ENCODE peak calls at places on chromosomes 11 and 22, in seven cellular contexts. G is breast epithelium, S is DND-41, Y is tibial artery, K is upper lobe of left lung, M is BE2C, I is tibial nerve. O is an unnamed sample.
A peak's percentile ranks its signal among the peaks of the same experiment; 100 is the strongest.

GRCh38 chr11:106329273-106330018 is 252.0 kb downstream of the AASDHPPT start:
- DNase-seq in G (no peak), S (no peak), Y (no peak), K (no peak), M (no peak), I (no peak), O (no peak)

GRCh38 chr11:64998141-64998540 is 1.4 kb upstream of the BATF2 start:
- DNase-seq in G (no peak), S (peak; percentile 37), Y (no peak), K (no peak), M (no peak), I (no peak), O (no peak)

GRCh38 chr11:86162257-86162656 is 82.3 kb upstream of the EED start:
- DNase-seq in G (no peak), S (no peak), Y (peak; percentile 54), K (peak; percentile 78), M (peak; percentile 55), I (no peak), O (peak; percentile 89)

GRCh38 chr11:5705688-5706087 is 16.1 kb downstream of the TRIM22 start:
- DNase-seq in G (no peak), S (no peak), Y (no peak), K (no peak), M (no peak), I (no peak), O (no peak)

GRCh38 chr11:3156282-3156660 is 8.8 kb downstream of the OSBPL5 start:
- DNase-seq in G (no peak), S (no peak), Y (peak; percentile 69), K (peak; percentile 50), M (peak; percentile 46), I (no peak), O (no peak)

GRCh38 chr11:33734441-33735165 is 1.6 kb downstream of the CD59 start:
- DNase-seq in G (peak; percentile 60), S (no peak), Y (no peak), K (peak; percentile 82), M (no peak), I (no peak), O (peak; percentile 20)

GRCh38 chr11:86196924-86197323 is 47.6 kb upstream of the EED start:
- DNase-seq in G (no peak), S (no peak), Y (no peak), K (no peak), M (no peak), I (no peak), O (no peak)

GRCh38 chr22:36197601-36198146 is 3.9 kb downstream of the APOL4 start:
- DNase-seq in G (peak; percentile 20), S (peak; percentile 83), Y (no peak), K (no peak), M (no peak), I (no peak), O (no peak)

GRCh38 chr11:119832536-119832935 is 103.5 kb upstream of the NECTIN1 start:
- DNase-seq in G (no peak), S (no peak), Y (no peak), K (peak; percentile 41), M (peak; percentile 81), I (no peak), O (no peak)

GRCh38 chr11:118411523-118411922 is 10.1 kb downstream of the ATP5MG start:
- DNase-seq in G (no peak), S (no peak), Y (no peak), K (no peak), M (no peak), I (no peak), O (no peak)

GRCh38 chr11:70736937-70737640 is 338.8 kb downstream of the CTTN start:
- DNase-seq in G (no peak), S (no peak), Y (no peak), K (no peak), M (no peak), I (no peak), O (no peak)

GRCh38 chr22:43823353-43823908 is 11.3 kb upstream of the EFCAB6 start:
- DNase-seq in G (no peak), S (no peak), Y (no peak), K (peak; percentile 90), M (no peak), I (no peak), O (no peak)

GRCh38 chr11:78453140-78453935 is 35.7 kb upstream of the GAB2 start:
- DNase-seq in G (no peak), S (no peak), Y (no peak), K (no peak), M (no peak), I (no peak), O (no peak)

GRCh38 chr11:20467458-20468185 is 80.1 kb downstream of the PRMT3 start:
- DNase-seq in G (no peak), S (no peak), Y (no peak), K (no peak), M (no peak), I (no peak), O (no peak)

GRCh38 chr11:60130496-60130895 is 42.0 kb downstream of the MS4A2 start:
- DNase-seq in G (no peak), S (peak; percentile 25), Y (no peak), K (no peak), M (no peak), I (no peak), O (peak; percentile 2)
- TF ChIP-seq CTCF in G (no peak), S (peak; percentile 69), Y (no peak), K (no peak), M (peak; percentile 7), I (no peak), O (no peak)

GRCh38 chr11:95739526-95739925 is 50.1 kb downstream of the FAM76B start:
- DNase-seq in G (no peak), S (no peak), Y (no peak), K (no peak), M (peak; percentile 18), I (no peak), O (no peak)

GRCh38 chr11:95734009-95734572 is 55.5 kb downstream of the FAM76B start:
- DNase-seq in G (no peak), S (no peak), Y (no peak), K (no peak), M (no peak), I (no peak), O (no peak)

GRCh38 chr11:95736268-95737208 is 53.0 kb downstream of the FAM76B start:
- DNase-seq in G (no peak), S (no peak), Y (peak; percentile 21), K (no peak), M (no peak), I (no peak), O (no peak)

DNA sequence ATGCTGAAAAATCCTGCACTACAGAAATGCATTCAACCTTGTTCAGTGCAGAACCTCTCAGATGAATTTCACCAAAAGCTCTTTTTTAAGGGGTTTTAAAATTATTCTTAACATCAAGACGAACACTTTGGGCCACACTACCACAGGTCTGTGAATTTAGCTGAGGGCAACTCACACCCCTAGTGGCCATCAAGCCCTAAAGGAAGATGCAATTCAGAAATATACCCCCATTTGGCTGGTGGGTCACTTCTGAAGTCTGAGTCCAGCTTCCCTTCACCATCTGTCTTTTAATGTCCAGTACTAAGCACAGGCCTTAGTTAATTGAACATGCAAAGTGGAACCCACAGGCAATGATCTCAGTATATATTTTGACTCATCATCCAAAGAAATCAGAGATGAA is 50.5 kb downstream of the FAM76B start:
- DNase-seq in G (no peak), S (no peak), Y (no peak), K (no peak), M (no peak), I (no peak), O (no peak)
- TF ChIP-seq CTCF in G (no peak), S (peak; percentile 18), Y (no peak), K (no peak), M (peak; percentile 48), I (no peak), O (peak; percentile 30)

DNA sequence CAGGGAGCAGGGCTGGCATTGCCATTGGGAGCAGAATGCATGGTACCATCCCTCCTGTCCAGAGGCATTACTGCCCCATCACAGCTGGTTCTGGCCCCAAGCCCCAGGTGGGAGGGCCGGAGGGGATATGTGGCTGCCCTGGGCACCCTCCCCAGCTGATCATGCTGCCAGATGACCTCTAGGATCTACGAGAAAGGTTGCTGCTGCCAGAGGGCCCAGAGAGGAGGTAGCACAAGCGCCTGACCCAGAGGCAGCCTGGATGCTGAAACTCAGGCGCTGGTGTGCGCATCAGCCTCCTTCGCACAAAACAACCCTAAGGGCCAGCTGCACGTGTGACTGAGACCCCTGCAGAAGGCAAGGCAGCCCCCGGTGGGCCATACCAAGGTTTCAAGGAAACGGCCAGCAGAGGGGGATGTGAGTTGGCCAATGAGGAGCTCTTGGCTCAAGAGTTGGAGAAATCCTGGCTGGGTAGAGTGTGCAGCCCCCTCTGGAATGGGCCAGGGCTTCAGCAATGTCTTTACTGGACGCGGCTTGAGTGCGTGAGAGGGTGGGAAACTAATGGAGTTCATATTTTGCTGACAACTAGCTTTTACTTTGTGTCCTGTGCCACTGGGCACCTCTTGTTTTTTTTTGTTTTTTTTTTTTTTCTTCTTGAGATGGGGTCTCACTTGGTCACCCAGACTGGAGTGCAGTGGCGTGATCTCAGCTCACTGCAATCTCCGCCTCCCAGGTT is 88.3 kb upstream of the PARVA start:
- DNase-seq in G (no peak), S (no peak), Y (no peak), K (no peak), M (peak; percentile 32), I (no peak), O (no peak)
- TF ChIP-seq CTCF in G (no peak), S (no peak), Y (no peak), K (no peak), M (peak; percentile 17), I (no peak), O (peak; percentile 60)

GRCh38 chr11:123561046-123561781 is 93.2 kb downstream of the SCN3B start:
- DNase-seq in G (peak; percentile 40), S (no peak), Y (no peak), K (no peak), M (peak; percentile 80), I (no peak), O (no peak)

GRCh38 chr11:123558536-123559315 is 95.7 kb downstream of the SCN3B start:
- DNase-seq in G (no peak), S (no peak), Y (no peak), K (no peak), M (no peak), I (no peak), O (no peak)

GRCh38 chr11:123560001-123560400 is 94.4 kb downstream of the SCN3B start:
- DNase-seq in G (no peak), S (no peak), Y (peak; percentile 28), K (no peak), M (peak; percentile 74), I (no peak), O (peak; percentile 81)

GRCh38 chr11:123562166-123562565 is 92.3 kb downstream of the SCN3B start:
- DNase-seq in G (no peak), S (no peak), Y (no peak), K (no peak), M (no peak), I (no peak), O (no peak)

GRCh38 chr11:123559418-123559817 is 95.0 kb downstream of the SCN3B start:
- DNase-seq in G (no peak), S (no peak), Y (no peak), K (no peak), M (no peak), I (no peak), O (peak; percentile 19)
- TF ChIP-seq CTCF in G (no peak), S (no peak), Y (no peak), K (no peak), M (peak; percentile 45), I (no peak), O (peak; percentile 60)

O was measured in HFFc6.